ENCODE peak calls at places on chromosomes 5 and 9, in eight cellular contexts. One of them, this sample, is unnamed.

GRCh38 chr5:93461751-93462150 is 119.3 kb downstream of the NR2F1-AS1 start:
- DNase-seq in body of pancreas: no peak
- DNase-seq in fibroblast of lung: peak
- DNase-seq in spleen: no peak
- DNase-seq in endothelial cell of umbilical vein: no peak
- DNase-seq in MCF 10A: no peak
- DNase-seq in foreskin fibroblast: peak
- DNase-seq in CD8-positive, alpha-beta T cell: no peak
- DNase-seq in this sample: no peak

GRCh38 chr9:91951944-91952520 is 2.0 kb upstream of the ROR2 start:
- DNase-seq in foreskin fibroblast: peak
- DNase-seq in MCF 10A: peak
- DNase-seq in body of pancreas: no peak
- DNase-seq in fibroblast of lung: peak
- DNase-seq in spleen: no peak
- DNase-seq in CD8-positive, alpha-beta T cell: no peak
- DNase-seq in endothelial cell of umbilical vein: no peak
- DNase-seq in this sample: peak

GRCh38 chr5:150588495-150588890 is 52.0 kb upstream of the SYNPO start:
- DNase-seq in spleen: no peak
- DNase-seq in fibroblast of lung: no peak
- DNase-seq in CD8-positive, alpha-beta T cell: no peak
- DNase-seq in foreskin fibroblast: no peak
- DNase-seq in body of pancreas: no peak
- DNase-seq in endothelial cell of umbilical vein: no peak
- DNase-seq in MCF 10A: no peak
- DNase-seq in this sample: no peak

GRCh38 chr9:36018755-36019720 is 17.7 kb upstream of the RECK start:
- DNase-seq in endothelial cell of umbilical vein: no peak
- DNase-seq in MCF 10A: no peak
- DNase-seq in spleen: no peak
- DNase-seq in CD8-positive, alpha-beta T cell: no peak
- DNase-seq in body of pancreas: no peak
- DNase-seq in foreskin fibroblast: no peak
- DNase-seq in fibroblast of lung: peak
- DNase-seq in this sample: no peak

GRCh38 chr5:175032741-175033151 is 308.4 kb downstream of the MSX2 start:
- DNase-seq in body of pancreas: no peak
- DNase-seq in CD8-positive, alpha-beta T cell: no peak
- DNase-seq in endothelial cell of umbilical vein: no peak
- DNase-seq in fibroblast of lung: no peak
- DNase-seq in spleen: no peak
- DNase-seq in MCF 10A: no peak
- DNase-seq in foreskin fibroblast: no peak
- DNase-seq in this sample: no peak

GRCh38 chr9:91465420-91465819 is 41.8 kb upstream of the NFIL3 start:
- DNase-seq in CD8-positive, alpha-beta T cell: no peak
- DNase-seq in spleen: no peak
- DNase-seq in MCF 10A: peak
- DNase-seq in endothelial cell of umbilical vein: no peak
- DNase-seq in fibroblast of lung: peak
- DNase-seq in body of pancreas: no peak
- DNase-seq in foreskin fibroblast: no peak
- DNase-seq in this sample: peak

GRCh38 chr5:145803072-145803471 is 32.1 kb downstream of the PRELID2 start:
- DNase-seq in foreskin fibroblast: no peak
- DNase-seq in fibroblast of lung: no peak
- DNase-seq in CD8-positive, alpha-beta T cell: no peak
- DNase-seq in body of pancreas: no peak
- DNase-seq in MCF 10A: no peak
- DNase-seq in spleen: no peak
- DNase-seq in endothelial cell of umbilical vein: no peak
- DNase-seq in this sample: no peak

GRCh38 chr9:20220286-20220685 is 402.0 kb downstream of the MLLT3 start:
- DNase-seq in fibroblast of lung: peak
- DNase-seq in foreskin fibroblast: peak
- DNase-seq in spleen: no peak
- DNase-seq in endothelial cell of umbilical vein: no peak
- DNase-seq in MCF 10A: peak
- DNase-seq in CD8-positive, alpha-beta T cell: no peak
- DNase-seq in body of pancreas: no peak
- DNase-seq in this sample: peak

GRCh38 chr9:75699017-75699416 is 191.5 kb upstream of the PCSK5 start:
- DNase-seq in foreskin fibroblast: no peak
- DNase-seq in endothelial cell of umbilical vein: no peak
- DNase-seq in MCF 10A: no peak
- DNase-seq in fibroblast of lung: no peak
- DNase-seq in body of pancreas: no peak
- DNase-seq in spleen: no peak
- DNase-seq in CD8-positive, alpha-beta T cell: no peak
- DNase-seq in this sample: no peak

GRCh38 chr5:18114161-18114802 is 480.0 kb downstream of the TAF11L14 start:
- DNase-seq in fibroblast of lung: no peak
- DNase-seq in endothelial cell of umbilical vein: no peak
- DNase-seq in MCF 10A: peak
- DNase-seq in foreskin fibroblast: no peak
- DNase-seq in CD8-positive, alpha-beta T cell: no peak
- DNase-seq in spleen: no peak
- DNase-seq in body of pancreas: no peak
- DNase-seq in this sample: peak

GRCh38 chr5:56116599-56117131 is 116.5 kb downstream of the ANKRD55 start:
- DNase-seq in MCF 10A: no peak
- DNase-seq in foreskin fibroblast: no peak
- DNase-seq in CD8-positive, alpha-beta T cell: no peak
- DNase-seq in spleen: no peak
- DNase-seq in fibroblast of lung: peak
- DNase-seq in endothelial cell of umbilical vein: peak
- DNase-seq in body of pancreas: no peak
- DNase-seq in this sample: no peak

GRCh38 chr9:70053864-70054263 is 10.2 kb downstream of the MAMDC2 start:
- DNase-seq in spleen: no peak
- DNase-seq in body of pancreas: peak
- DNase-seq in foreskin fibroblast: peak
- DNase-seq in fibroblast of lung: no peak
- DNase-seq in endothelial cell of umbilical vein: peak
- DNase-seq in CD8-positive, alpha-beta T cell: no peak
- DNase-seq in MCF 10A: peak
- DNase-seq in this sample: peak

GRCh38 chr9:79741381-79741780 is 169.6 kb downstream of the TLE4 start:
- DNase-seq in spleen: no peak
- DNase-seq in body of pancreas: no peak
- DNase-seq in endothelial cell of umbilical vein: peak
- DNase-seq in MCF 10A: no peak
- DNase-seq in CD8-positive, alpha-beta T cell: no peak
- DNase-seq in fibroblast of lung: no peak
- DNase-seq in foreskin fibroblast: no peak
- DNase-seq in this sample: no peak

GRCh38 chr5:151384106-151384505 is 36.7 kb upstream of the SLC36A2 start:
- DNase-seq in foreskin fibroblast: no peak
- DNase-seq in body of pancreas: no peak
- DNase-seq in fibroblast of lung: no peak
- DNase-seq in endothelial cell of umbilical vein: no peak
- DNase-seq in spleen: no peak
- DNase-seq in MCF 10A: peak
- DNase-seq in CD8-positive, alpha-beta T cell: no peak
- DNase-seq in this sample: peak

GRCh38 chr5:168649306-168649705 is 70.1 kb upstream of the PANK3 start:
- DNase-seq in endothelial cell of umbilical vein: no peak
- DNase-seq in MCF 10A: peak
- DNase-seq in CD8-positive, alpha-beta T cell: no peak
- DNase-seq in fibroblast of lung: no peak
- DNase-seq in foreskin fibroblast: no peak
- DNase-seq in body of pancreas: no peak
- DNase-seq in spleen: no peak
- DNase-seq in this sample: peak

GRCh38 chr5:142507528-142507927 is 178.4 kb downstream of the FGF1 start:
- DNase-seq in MCF 10A: no peak
- DNase-seq in fibroblast of lung: no peak
- DNase-seq in CD8-positive, alpha-beta T cell: no peak
- DNase-seq in foreskin fibroblast: no peak
- DNase-seq in endothelial cell of umbilical vein: no peak
- DNase-seq in body of pancreas: no peak
- DNase-seq in spleen: no peak
- DNase-seq in this sample: peak

DNA sequence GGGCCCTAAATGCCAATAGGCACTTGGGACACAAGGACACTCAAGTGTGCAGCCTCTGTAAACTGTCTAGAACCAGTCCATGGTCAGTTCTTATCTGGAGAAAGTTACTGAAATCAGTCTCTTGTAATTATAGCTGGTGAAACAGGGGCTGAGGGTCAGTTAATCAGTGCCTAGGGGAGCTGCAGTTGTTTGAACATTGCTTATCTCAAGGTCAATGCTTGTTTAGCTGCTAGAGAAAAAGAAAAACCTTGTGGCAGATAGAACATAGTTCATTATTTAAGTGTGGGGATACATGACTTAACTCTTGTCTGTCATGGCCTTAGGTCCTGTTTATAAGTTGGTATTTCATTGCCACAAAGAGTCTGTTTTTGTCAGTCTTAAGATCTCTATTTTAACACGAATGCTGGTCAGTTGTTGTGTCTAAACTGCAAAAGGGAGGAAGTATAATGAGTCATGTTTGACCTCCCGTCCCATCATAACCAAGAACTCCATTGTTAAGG is 108.0 kb downstream of the STARD4 start:
- DNase-seq in foreskin fibroblast: no peak
- DNase-seq in MCF 10A: no peak
- DNase-seq in body of pancreas: peak
- DNase-seq in CD8-positive, alpha-beta T cell: no peak
- DNase-seq in spleen: no peak
- DNase-seq in fibroblast of lung: no peak
- DNase-seq in endothelial cell of umbilical vein: peak
- DNase-seq in this sample: no peak
- TF ChIP-seq CTCF in foreskin fibroblast: no peak
- TF ChIP-seq CTCF in MCF 10A: no peak
- TF ChIP-seq CTCF in body of pancreas: no peak
- TF ChIP-seq CTCF in CD8-positive, alpha-beta T cell: no peak
- TF ChIP-seq CTCF in spleen: no peak
- TF ChIP-seq CTCF in fibroblast of lung: no peak
- TF ChIP-seq CTCF in endothelial cell of umbilical vein: no peak
- TF ChIP-seq CTCF in this sample: no peak

GRCh38 chr9:72695365-72695764 is 174.0 kb downstream of the TMC1 start:
- DNase-seq in body of pancreas: no peak
- DNase-seq in foreskin fibroblast: no peak
- DNase-seq in fibroblast of lung: no peak
- DNase-seq in spleen: no peak
- DNase-seq in endothelial cell of umbilical vein: no peak
- DNase-seq in MCF 10A: no peak
- DNase-seq in CD8-positive, alpha-beta T cell: no peak
- DNase-seq in this sample: peak
- TF ChIP-seq CTCF in body of pancreas: no peak
- TF ChIP-seq CTCF in foreskin fibroblast: no peak
- TF ChIP-seq CTCF in fibroblast of lung: no peak
- TF ChIP-seq CTCF in spleen: no peak
- TF ChIP-seq CTCF in endothelial cell of umbilical vein: no peak
- TF ChIP-seq CTCF in MCF 10A: no peak
- TF ChIP-seq CTCF in CD8-positive, alpha-beta T cell: no peak
- TF ChIP-seq CTCF in this sample: peak

DNA sequence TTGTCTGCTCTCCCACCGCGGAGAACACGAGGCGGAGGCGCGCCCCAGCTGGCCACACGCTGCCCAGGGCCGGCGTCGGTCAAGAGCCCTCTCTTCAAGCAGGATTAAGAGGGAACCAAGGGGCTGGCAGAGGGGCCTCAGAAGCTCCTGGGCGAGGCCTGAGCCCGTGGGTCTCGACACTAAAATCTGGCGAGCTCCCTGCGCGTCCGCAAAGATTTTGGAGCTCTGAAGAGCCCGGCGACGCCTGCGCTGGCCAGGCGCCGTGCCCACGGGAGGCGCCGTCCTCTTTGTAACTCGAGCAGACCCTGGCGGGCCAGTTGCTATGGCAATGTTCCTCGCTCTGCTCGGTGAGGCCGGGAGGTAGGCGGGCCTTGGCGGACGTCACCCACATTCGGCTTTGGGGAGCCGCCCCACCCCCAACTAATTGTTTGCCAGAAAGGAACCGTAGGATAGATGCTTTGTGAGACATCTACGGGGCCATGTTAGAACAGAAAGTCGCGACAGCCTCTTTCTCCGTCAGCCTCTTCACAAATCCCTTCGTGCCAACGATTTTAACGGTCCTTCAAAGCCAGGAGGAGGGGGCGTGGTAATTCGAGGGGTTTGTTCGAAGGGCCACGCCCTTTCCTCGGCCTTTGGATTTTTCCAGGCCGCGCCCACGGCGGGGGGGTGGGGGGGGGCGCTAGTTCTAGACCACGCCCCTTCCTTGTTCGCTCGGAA is 735 bp upstream of the CNOT8 start:
- DNase-seq in endothelial cell of umbilical vein: peak
- DNase-seq in spleen: peak
- DNase-seq in CD8-positive, alpha-beta T cell: peak
- DNase-seq in foreskin fibroblast: peak
- DNase-seq in MCF 10A: peak
- DNase-seq in fibroblast of lung: peak
- DNase-seq in body of pancreas: peak
- DNase-seq in this sample: peak
- TF ChIP-seq CTCF in endothelial cell of umbilical vein: no peak
- TF ChIP-seq CTCF in spleen: no peak
- TF ChIP-seq CTCF in CD8-positive, alpha-beta T cell: no peak
- TF ChIP-seq CTCF in foreskin fibroblast: no peak
- TF ChIP-seq CTCF in MCF 10A: no peak
- TF ChIP-seq CTCF in fibroblast of lung: no peak
- TF ChIP-seq CTCF in body of pancreas: peak
- TF ChIP-seq CTCF in this sample: no peak

GRCh38 chr5:158741296-158741695 is 358.4 kb downstream of the EBF1 start:
- DNase-seq in spleen: no peak
- DNase-seq in CD8-positive, alpha-beta T cell: no peak
- DNase-seq in endothelial cell of umbilical vein: no peak
- DNase-seq in body of pancreas: no peak
- DNase-seq in fibroblast of lung: no peak
- DNase-seq in foreskin fibroblast: no peak
- DNase-seq in MCF 10A: no peak
- DNase-seq in this sample: no peak

GRCh38 chr5:158740358-158740757 is 359.4 kb downstream of the EBF1 start:
- DNase-seq in fibroblast of lung: no peak
- DNase-seq in endothelial cell of umbilical vein: no peak
- DNase-seq in foreskin fibroblast: no peak
- DNase-seq in body of pancreas: no peak
- DNase-seq in spleen: no peak
- DNase-seq in CD8-positive, alpha-beta T cell: no peak
- DNase-seq in MCF 10A: no peak
- DNase-seq in this sample: no peak

GRCh38 chr5:158737536-158738027 is 362.1 kb downstream of the EBF1 start:
- DNase-seq in endothelial cell of umbilical vein: no peak
- DNase-seq in CD8-positive, alpha-beta T cell: no peak
- DNase-seq in spleen: no peak
- DNase-seq in MCF 10A: no peak
- DNase-seq in foreskin fibroblast: no peak
- DNase-seq in fibroblast of lung: no peak
- DNase-seq in body of pancreas: no peak
- DNase-seq in this sample: no peak

GRCh38 chr5:158736134-158736533 is 363.6 kb downstream of the EBF1 start:
- DNase-seq in body of pancreas: no peak
- DNase-seq in spleen: no peak
- DNase-seq in fibroblast of lung: no peak
- DNase-seq in endothelial cell of umbilical vein: no peak
- DNase-seq in MCF 10A: no peak
- DNase-seq in CD8-positive, alpha-beta T cell: no peak
- DNase-seq in foreskin fibroblast: no peak
- DNase-seq in this sample: no peak

DNA sequence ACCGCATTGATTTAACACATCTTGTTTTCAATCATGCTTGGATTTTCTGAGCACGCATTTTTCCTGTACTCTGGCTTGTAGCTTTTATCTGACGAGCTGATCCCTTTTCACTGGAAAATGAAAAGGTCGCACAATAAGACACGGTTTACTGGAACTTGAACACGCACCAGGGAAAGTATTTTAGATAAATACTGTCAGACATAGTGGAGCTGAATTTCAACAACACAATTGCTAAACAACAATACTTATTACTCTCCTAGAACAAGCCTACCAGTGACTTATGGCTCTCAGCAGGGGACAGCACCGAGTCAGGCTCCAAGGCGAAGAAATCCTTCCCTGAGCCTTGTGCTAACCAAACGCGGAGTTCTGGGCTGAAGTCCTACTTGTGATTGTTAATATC is 359.8 kb downstream of the EBF1 start:
- DNase-seq in CD8-positive, alpha-beta T cell: no peak
- DNase-seq in spleen: no peak
- DNase-seq in MCF 10A: no peak
- DNase-seq in fibroblast of lung: peak
- DNase-seq in foreskin fibroblast: no peak
- DNase-seq in body of pancreas: no peak
- DNase-seq in endothelial cell of umbilical vein: no peak
- DNase-seq in this sample: no peak
- TF ChIP-seq CTCF in CD8-positive, alpha-beta T cell: no peak
- TF ChIP-seq CTCF in spleen: no peak
- TF ChIP-seq CTCF in MCF 10A: no peak
- TF ChIP-seq CTCF in fibroblast of lung: peak
- TF ChIP-seq CTCF in foreskin fibroblast: no peak
- TF ChIP-seq CTCF in body of pancreas: no peak
- TF ChIP-seq CTCF in endothelial cell of umbilical vein: no peak
- TF ChIP-seq CTCF in this sample: no peak

This sample was measured in epithelial cell of esophagus.